ENCODE peak calls at places on chromosome X, in six cellular contexts. F is sciatic nerve, I is NCI-H146, X is activated T-helper 1 cell treated with Interleukin-2 at 50 U/mL for 16 hours, O is GM19239, L is NCI-H1092 treated with DMSO at 0.1 percent for 48 hours. V is an unnamed sample.

GRCh38 chrX:16573781-16574180 is 76.2 kb upstream of the S100G start:
- DNase-seq in F (no peak), I (no peak), X (no peak), O (no peak), L (no peak), V (no peak)

GRCh38 chrX:19776753-19777152 is 110.6 kb downstream of the SH3KBP1 start:
- DNase-seq in F (no peak), I (no peak), X (no peak), O (no peak), L (no peak), V (no peak)

GRCh38 chrX:68193786-68194185 is 239.5 kb downstream of the OPHN1 start:
- DNase-seq in F (no peak), I (no peak), X (no peak), O (no peak), L (no peak), V (no peak)

GRCh38 chrX:106862972-106863688 is 40.0 kb downstream of the RIPPLY1 start:
- DNase-seq in F (no peak), I (peak), X (no peak), O (no peak), L (no peak), V (no peak)

GRCh38 chrX:129777218-129777768 is 2.5 kb upstream of the SASH3 start:
- DNase-seq in F (no peak), I (no peak), X (peak), O (no peak), L (no peak), V (no peak)

GRCh38 chrX:129781134-129782014 is 1.6 kb downstream of the SASH3 start:
- DNase-seq in F (no peak), I (no peak), X (peak), O (no peak), L (no peak), V (peak)

GRCh38 chrX:1754077-1754476 is 139.2 kb downstream of the ASMT start:
- DNase-seq in F (no peak), I (no peak), X (no peak), O (no peak), L (no peak), V (no peak)

GRCh38 chrX:104270916-104271512 is 16.3 kb upstream of the ESX1 start:
- DNase-seq in F (no peak), I (peak), X (no peak), O (no peak), L (peak), V (peak)

GRCh38 chrX:17024896-17025295 is 78.4 kb downstream of the REPS2 start:
- DNase-seq in F (no peak), I (no peak), X (no peak), O (no peak), L (no peak), V (no peak)

GRCh38 chrX:97252111-97252510 is 368.4 kb downstream of the RPA4 start:
- DNase-seq in F (no peak), I (no peak), X (no peak), O (no peak), L (no peak), V (no peak)

V was measured in NCI-H446 treated with DMSO at 0.1 percent for 48 hours.